ENCODE peak calls at places on chromosomes 1 and 21, in eight cellular contexts. T is pancreas, X is endothelial cell, P is esophagus squamous epithelium, G is HFF-Myc, K is tibial nerve, E is GM20000, I is cardiac muscle cell. C is an unnamed sample.

GRCh38 chr1:54885863-54886723 is 902 bp downstream of the DHCR24 start:
- DNase-seq in T (peak), P (no peak), X (peak), K (no peak), G (no peak), I (no peak), E (peak), C (no peak)

GRCh38 chr1:213123532-213123931 is 72.5 kb downstream of the RPS6KC1 start:
- DNase-seq in P (no peak), X (no peak), G (peak), K (no peak), E (no peak), T (no peak), I (peak), C (no peak)

GRCh38 chr1:204257446-204257845 is 43.7 kb upstream of the GOLT1A start:
- DNase-seq in X (no peak), K (no peak), T (no peak), P (no peak), G (no peak), E (no peak), I (no peak), C (no peak)

GRCh38 chr21:30577766-30578165 is 12.4 kb downstream of the KRTAP22-2 start:
- DNase-seq in I (no peak), G (no peak), P (no peak), E (no peak), K (no peak), T (no peak), X (no peak), C (no peak)

GRCh38 chr21:43865471-43866181 is 603 bp downstream of the AGPAT3 start:
- DNase-seq in P (no peak), G (no peak), E (peak), T (peak), X (no peak), I (peak), K (no peak), C (peak)

GRCh38 chr1:231163831-231164427 is 2.1 kb downstream of the TRIM67 start:
- DNase-seq in E (no peak), K (no peak), T (no peak), G (no peak), X (no peak), I (no peak), P (no peak), C (no peak)

GRCh38 chr1:107551491-107551890 is 410.7 kb downstream of the NTNG1 start:
- DNase-seq in T (no peak), G (no peak), E (no peak), I (no peak), P (no peak), X (no peak), K (no peak), C (no peak)

GRCh38 chr1:169601096-169601881 is 15.0 kb upstream of the F5 start:
- DNase-seq in T (no peak), G (no peak), E (peak), P (no peak), I (peak), K (no peak), X (no peak), C (no peak)

GRCh38 chr1:50368179-50369007 is 54.9 kb downstream of the DMRTA2 start:
- DNase-seq in P (no peak), E (peak), T (peak), X (peak), G (no peak), K (no peak), I (peak), C (no peak)

GRCh38 chr1:173253046-173253445 is 45.9 kb upstream of the TNFSF4 start:
- DNase-seq in K (no peak), G (no peak), T (no peak), X (no peak), P (no peak), I (peak), E (no peak), C (no peak)

GRCh38 chr1:86207323-86207722 is 50.8 kb upstream of the COL24A1 start:
- DNase-seq in K (no peak), X (no peak), G (peak), E (no peak), T (no peak), P (no peak), I (peak), C (no peak)

GRCh38 chr1:152543808-152544207 is 22.8 kb downstream of the LCE3E start:
- DNase-seq in I (no peak), G (no peak), K (no peak), P (no peak), T (no peak), X (no peak), E (no peak), C (no peak)
- TF ChIP-seq CTCF in I (no peak), G (no peak), K (no peak), P (no peak), T (no peak), X (no peak), E (peak), C (no peak)

DNA sequence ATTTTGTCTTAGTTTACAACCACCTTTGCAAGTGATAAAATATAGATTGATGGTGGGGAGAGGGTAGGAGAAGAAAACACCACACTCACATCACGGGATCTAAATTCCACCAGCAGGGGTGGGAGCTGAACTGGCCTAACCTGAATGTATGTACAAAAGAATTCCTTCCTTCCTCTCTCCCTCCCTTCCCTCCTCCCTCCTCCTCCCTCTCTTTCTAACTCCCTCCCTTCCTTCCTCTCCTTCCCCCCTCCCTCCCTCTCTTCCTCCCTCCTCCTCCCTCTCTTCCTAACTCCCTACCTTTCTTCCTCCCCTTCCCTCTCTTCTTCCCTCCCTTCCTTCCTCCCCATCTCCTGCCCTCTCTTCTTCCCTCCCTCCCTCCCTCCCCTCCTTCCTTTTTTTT is 40.2 kb downstream of the HIVEP3 start:
- DNase-seq in T (no peak), G (no peak), E (no peak), P (no peak), X (no peak), K (no peak), I (no peak), C (no peak)
- TF ChIP-seq CTCF in T (no peak), G (no peak), E (no peak), P (no peak), X (no peak), K (no peak), I (no peak), C (no peak)

GRCh38 chr1:111448918-111449702 is at the start of the genes ATP5PB and WDR77:
- DNase-seq in G (peak), X (peak), P (peak), T (peak), E (peak), K (peak), I (peak), C (peak)

GRCh38 chr1:111449703-111450017 is 396 bp downstream of the ATP5PB start:
- DNase-seq in P (no peak), X (no peak), I (no peak), G (no peak), K (no peak), T (no peak), E (no peak), C (no peak)

GRCh38 chr1:111446967-111447892 is 1.8 kb downstream of the WDR77 start:
- DNase-seq in X (no peak), I (no peak), P (no peak), K (no peak), T (no peak), G (no peak), E (no peak), C (no peak)

GRCh38 chr1:111450185-111450584 is 921 bp downstream of the ATP5PB start:
- DNase-seq in T (no peak), I (no peak), E (no peak), P (no peak), K (no peak), G (no peak), X (no peak), C (no peak)

DNA sequence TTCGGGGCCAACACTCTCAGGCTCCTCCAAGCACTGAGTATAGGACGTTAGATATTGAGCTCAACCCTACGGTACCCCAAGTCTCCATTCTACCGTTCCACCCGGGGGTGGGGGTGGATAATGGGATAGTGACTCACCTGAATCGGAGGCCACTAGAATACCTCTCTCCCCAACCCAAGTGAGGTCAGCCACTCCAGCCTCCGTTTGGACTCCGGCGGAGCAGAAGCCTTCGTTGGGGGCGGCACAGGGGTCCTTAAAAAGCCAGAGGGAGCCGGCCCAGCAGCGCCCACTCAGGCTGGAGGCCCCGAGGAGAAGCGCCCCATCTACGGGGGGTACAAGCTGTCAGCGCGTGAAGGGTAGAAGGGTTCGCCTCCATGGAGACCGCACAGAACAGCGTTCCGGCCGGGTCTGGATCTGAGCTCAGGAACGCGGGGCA is 556 bp downstream of the WDR77 start:
- DNase-seq in K (no peak), E (peak), I (no peak), P (no peak), G (no peak), T (peak), X (no peak), C (no peak)
- TF ChIP-seq CTCF in K (no peak), E (no peak), I (no peak), P (no peak), G (no peak), T (no peak), X (no peak), C (no peak)

DNA sequence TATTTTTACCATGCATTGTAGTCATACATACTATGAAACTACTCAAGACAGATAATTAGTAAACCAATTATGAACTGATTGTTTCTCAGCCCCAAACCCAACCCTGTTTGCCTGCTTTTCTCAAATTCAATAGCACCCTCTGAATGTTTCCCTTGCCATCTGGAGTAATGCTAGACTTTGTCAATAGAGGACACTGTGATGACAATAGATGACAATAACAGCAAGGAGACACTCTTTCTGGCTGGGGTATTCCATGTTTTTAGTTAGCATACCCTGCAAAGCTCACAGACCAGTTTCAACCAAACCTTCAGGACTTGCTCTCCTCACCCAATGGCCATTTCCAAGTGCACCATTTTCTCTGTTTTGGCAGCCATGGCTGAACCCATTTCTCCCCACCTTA is 108.5 kb upstream of the LRRC7 start:
- DNase-seq in K (no peak), I (no peak), X (no peak), P (no peak), G (no peak), E (no peak), T (no peak), C (no peak)
- TF ChIP-seq CTCF in K (no peak), I (no peak), X (no peak), P (no peak), G (no peak), E (no peak), T (no peak), C (no peak)

DNA sequence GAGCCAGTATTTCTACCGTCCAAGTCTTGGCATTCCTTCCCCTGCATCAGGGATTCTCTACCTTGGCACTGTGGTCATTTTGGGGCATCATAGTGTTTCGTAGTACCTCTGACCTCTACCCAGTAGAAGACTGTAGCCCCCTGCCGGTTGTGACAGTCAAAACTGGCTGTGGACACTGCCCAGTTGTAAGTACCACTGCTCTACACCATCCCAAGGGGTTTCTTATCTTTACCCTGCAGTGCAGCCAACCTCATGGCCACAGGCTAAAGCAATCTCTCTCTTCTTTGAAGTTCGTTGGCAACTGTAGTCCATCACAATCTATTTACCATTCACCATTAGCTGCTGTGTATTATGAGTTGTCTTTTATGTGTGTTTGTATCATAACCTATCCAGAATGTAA is 29.3 kb upstream of the ERO1B start:
- DNase-seq in E (no peak), P (no peak), G (no peak), T (no peak), X (no peak), K (no peak), I (no peak), C (no peak)
- TF ChIP-seq CTCF in E (no peak), P (no peak), G (peak), T (no peak), X (no peak), K (no peak), I (no peak), C (no peak)

DNA sequence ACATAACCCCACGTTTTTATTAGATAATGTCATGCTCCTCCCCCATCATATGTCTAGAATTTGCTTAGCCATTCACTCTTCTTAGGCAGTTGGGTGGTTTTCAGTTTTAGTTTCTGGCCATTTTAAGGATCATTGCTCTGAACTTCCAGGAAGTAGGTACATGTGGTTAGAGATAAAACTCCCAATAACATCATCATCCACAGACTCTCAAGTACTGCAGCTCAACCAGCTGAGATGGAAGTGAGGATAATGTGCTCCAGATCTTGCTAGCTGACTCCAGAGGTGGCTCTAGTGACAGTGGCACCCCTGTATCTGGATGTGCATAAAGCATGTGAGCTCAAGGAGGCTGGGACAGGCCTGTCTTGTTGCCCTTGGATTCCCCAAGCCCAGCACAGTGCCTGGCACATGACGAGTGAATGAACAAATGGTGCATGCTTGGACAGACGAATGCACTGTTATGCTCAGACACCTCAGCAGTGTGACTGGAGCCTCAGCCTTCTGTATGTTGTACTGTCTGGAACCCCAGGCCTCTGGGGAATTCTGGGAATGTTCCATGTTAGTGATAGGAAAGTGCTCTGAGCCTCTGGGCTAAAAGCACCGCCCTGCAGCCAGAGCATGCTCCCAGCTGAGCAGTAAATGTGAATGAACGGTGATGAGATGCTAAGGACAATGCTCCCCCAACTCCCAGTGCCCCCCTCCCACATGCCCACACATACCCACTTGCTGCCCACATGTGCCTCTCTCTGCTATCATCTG is 16.4 kb upstream of the KCNN3 start:
- DNase-seq in P (no peak), E (no peak), X (no peak), I (no peak), K (no peak), T (no peak), G (no peak), C (no peak)
- TF ChIP-seq CTCF in P (no peak), E (no peak), X (no peak), I (no peak), K (no peak), T (no peak), G (no peak), C (no peak)

DNA sequence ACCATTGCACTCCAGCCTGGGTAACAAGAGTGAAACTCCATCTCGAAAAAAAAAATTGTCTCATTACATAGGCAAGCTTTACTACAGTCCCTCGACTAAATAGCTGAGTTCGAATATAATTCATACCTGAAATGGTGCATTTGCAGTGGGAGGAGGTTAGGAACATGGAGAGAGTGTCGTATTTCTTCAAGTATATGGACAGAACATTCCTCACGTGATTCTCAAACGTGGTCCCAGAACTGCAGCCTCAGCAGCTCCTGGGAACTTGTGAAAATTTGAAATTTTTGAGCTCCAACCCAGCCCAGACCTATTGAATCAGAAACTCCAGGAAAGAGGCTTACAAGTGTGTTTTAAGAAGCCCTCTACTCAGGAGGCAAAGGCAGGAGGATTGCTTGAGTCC is 7.2 kb downstream of the CDA start:
- DNase-seq in E (no peak), I (no peak), K (no peak), X (no peak), P (no peak), T (no peak), G (no peak), C (no peak)
- TF ChIP-seq CTCF in E (no peak), I (no peak), K (no peak), X (no peak), P (no peak), T (no peak), G (no peak), C (no peak)

C was measured in psoas muscle.